ENCODE peak calls at places on chromosomes 11 and 22, in seven cellular contexts. One of them, this sample, is unnamed.
A peak's percentile ranks its signal among the peaks of the same experiment; 100 is the strongest.

GRCh38 chr11:129242855-129243254 is 50.7 kb upstream of the ARHGAP32 start:
- DNase-seq in activated CD4-positive, alpha-beta T cell treated with anti-CD3 and anti-CD28 coated beads, Interleukin-2, amount 50 U/mL, for 24 hours: no peak
- DNase-seq in T-helper 1 cell: no peak
- DNase-seq in NCI-H1417: no peak
- DNase-seq in HFFc6: no peak
- DNase-seq in M059J: no peak
- DNase-seq in left ventricle myocardium inferior: no peak
- DNase-seq in this sample: no peak

GRCh38 chr22:29710922-29711593 is 8.7 kb upstream of the CABP7 start:
- DNase-seq in activated CD4-positive, alpha-beta T cell treated with anti-CD3 and anti-CD28 coated beads, Interleukin-2, amount 50 U/mL, for 24 hours: no peak
- DNase-seq in T-helper 1 cell: no peak
- DNase-seq in NCI-H1417: peak; percentile 76
- DNase-seq in HFFc6: no peak
- DNase-seq in M059J: peak; percentile 74
- DNase-seq in left ventricle myocardium inferior: peak; percentile 67
- DNase-seq in this sample: no peak

GRCh38 chr22:40485813-40486610 is 115.6 kb downstream of the SGSM3 start:
- DNase-seq in activated CD4-positive, alpha-beta T cell treated with anti-CD3 and anti-CD28 coated beads, Interleukin-2, amount 50 U/mL, for 24 hours: no peak
- DNase-seq in T-helper 1 cell: no peak
- DNase-seq in NCI-H1417: no peak
- DNase-seq in HFFc6: no peak
- DNase-seq in M059J: no peak
- DNase-seq in left ventricle myocardium inferior: no peak
- DNase-seq in this sample: no peak

GRCh38 chr22:35651085-35651484 is 2.8 kb downstream of the APOL6 start:
- DNase-seq in activated CD4-positive, alpha-beta T cell treated with anti-CD3 and anti-CD28 coated beads, Interleukin-2, amount 50 U/mL, for 24 hours: no peak
- DNase-seq in T-helper 1 cell: no peak
- DNase-seq in NCI-H1417: no peak
- DNase-seq in HFFc6: no peak
- DNase-seq in M059J: no peak
- DNase-seq in left ventricle myocardium inferior: no peak
- DNase-seq in this sample: no peak

GRCh38 chr22:44407404-44408226 is 90.4 kb downstream of the RTL6 start:
- DNase-seq in activated CD4-positive, alpha-beta T cell treated with anti-CD3 and anti-CD28 coated beads, Interleukin-2, amount 50 U/mL, for 24 hours: no peak
- DNase-seq in T-helper 1 cell: no peak
- DNase-seq in NCI-H1417: no peak
- DNase-seq in HFFc6: no peak
- DNase-seq in M059J: no peak
- DNase-seq in left ventricle myocardium inferior: peak; percentile 28
- DNase-seq in this sample: peak; percentile 34

GRCh38 chr11:64238076-64238475 is 2.8 kb upstream of the FKBP2 start:
- DNase-seq in activated CD4-positive, alpha-beta T cell treated with anti-CD3 and anti-CD28 coated beads, Interleukin-2, amount 50 U/mL, for 24 hours: no peak
- DNase-seq in T-helper 1 cell: no peak
- DNase-seq in NCI-H1417: peak; percentile 77
- DNase-seq in HFFc6: no peak
- DNase-seq in M059J: no peak
- DNase-seq in left ventricle myocardium inferior: no peak
- DNase-seq in this sample: peak; percentile 63

GRCh38 chr11:126594921-126595367 is 239.5 kb downstream of the ST3GAL4 start:
- DNase-seq in activated CD4-positive, alpha-beta T cell treated with anti-CD3 and anti-CD28 coated beads, Interleukin-2, amount 50 U/mL, for 24 hours: no peak
- DNase-seq in T-helper 1 cell: no peak
- DNase-seq in NCI-H1417: peak; percentile 93
- DNase-seq in HFFc6: no peak
- DNase-seq in M059J: no peak
- DNase-seq in left ventricle myocardium inferior: no peak
- DNase-seq in this sample: peak; percentile 73

GRCh38 chr11:120073196-120073595 is 64.7 kb downstream of the TRIM29 start:
- DNase-seq in activated CD4-positive, alpha-beta T cell treated with anti-CD3 and anti-CD28 coated beads, Interleukin-2, amount 50 U/mL, for 24 hours: no peak
- DNase-seq in T-helper 1 cell: no peak
- DNase-seq in NCI-H1417: peak; percentile 44
- DNase-seq in HFFc6: no peak
- DNase-seq in M059J: no peak
- DNase-seq in left ventricle myocardium inferior: no peak
- DNase-seq in this sample: peak; percentile 34

GRCh38 chr11:46238078-46238966 is 39.1 kb upstream of the CREB3L1 start:
- DNase-seq in activated CD4-positive, alpha-beta T cell treated with anti-CD3 and anti-CD28 coated beads, Interleukin-2, amount 50 U/mL, for 24 hours: peak; percentile 25
- DNase-seq in T-helper 1 cell: peak; percentile 38
- DNase-seq in NCI-H1417: peak; percentile 68
- DNase-seq in HFFc6: peak; percentile 33
- DNase-seq in M059J: peak; percentile 68
- DNase-seq in left ventricle myocardium inferior: peak; percentile 71
- DNase-seq in this sample: peak; percentile 89

GRCh38 chr22:21632237-21632895 is at the start of gene CCDC116:
- DNase-seq in activated CD4-positive, alpha-beta T cell treated with anti-CD3 and anti-CD28 coated beads, Interleukin-2, amount 50 U/mL, for 24 hours: no peak
- DNase-seq in T-helper 1 cell: peak; percentile 59
- DNase-seq in NCI-H1417: peak; percentile 2
- DNase-seq in HFFc6: no peak
- DNase-seq in M059J: no peak
- DNase-seq in left ventricle myocardium inferior: no peak
- DNase-seq in this sample: peak; percentile 76

GRCh38 chr11:131041331-131042040 is 125.2 kb upstream of the SNX19 start:
- DNase-seq in activated CD4-positive, alpha-beta T cell treated with anti-CD3 and anti-CD28 coated beads, Interleukin-2, amount 50 U/mL, for 24 hours: no peak
- DNase-seq in T-helper 1 cell: no peak
- DNase-seq in NCI-H1417: no peak
- DNase-seq in HFFc6: no peak
- DNase-seq in M059J: no peak
- DNase-seq in left ventricle myocardium inferior: no peak
- DNase-seq in this sample: no peak

GRCh38 chr22:38859581-38860290 is 12.3 kb downstream of the CBX6 start:
- DNase-seq in activated CD4-positive, alpha-beta T cell treated with anti-CD3 and anti-CD28 coated beads, Interleukin-2, amount 50 U/mL, for 24 hours: no peak
- DNase-seq in T-helper 1 cell: no peak
- DNase-seq in NCI-H1417: no peak
- DNase-seq in HFFc6: no peak
- DNase-seq in M059J: no peak
- DNase-seq in left ventricle myocardium inferior: no peak
- DNase-seq in this sample: no peak